ENCODE peak calls at places on chromosomes 7 and 10, in eight cellular contexts. A, K, Y, Q, E, B, D and F are unnamed samples.

GRCh38 chr7:147412782-147413186 is 1177.8 kb upstream of the C7orf33 start:
- DNase-seq in K (no peak), B (no peak), D (no peak), Q (no peak), A (no peak), Y (no peak), E (no peak), F (peak)

GRCh38 chr10:10209152-10209551 is 808.5 kb upstream of the CELF2 start:
- DNase-seq in D (peak), K (no peak), A (no peak), Y (no peak), E (no peak), Q (peak), B (no peak), F (peak)

GRCh38 chr7:151125459-151125834 is 39.2 kb downstream of the AGAP3 start:
- DNase-seq in B (no peak), Y (no peak), A (peak), E (peak), K (no peak), D (peak), Q (no peak), F (no peak)

GRCh38 chr7:156384706-156385105 is 255.9 kb upstream of the RNF32 start:
- DNase-seq in A (no peak), Q (no peak), K (no peak), B (no peak), E (no peak), Y (no peak), D (no peak), F (no peak)

GRCh38 chr7:28903779-28904538 is 54.2 kb downstream of the TRIL start:
- DNase-seq in Q (no peak), A (no peak), Y (no peak), E (no peak), K (no peak), D (no peak), B (no peak), F (no peak)

GRCh38 chr7:45584261-45585210 is 10.4 kb downstream of the ADCY1 start:
- DNase-seq in D (no peak), Y (no peak), E (no peak), A (no peak), Q (no peak), B (no peak), K (no peak), F (no peak)

GRCh38 chr7:88226886-88227516 is 7.2 kb upstream of the SRI start:
- DNase-seq in Y (no peak), D (peak), E (no peak), Q (no peak), A (peak), K (no peak), B (no peak), F (peak)

GRCh38 chr10:85645851-85646250 is 720.7 kb downstream of the GRID1 start:
- DNase-seq in K (no peak), Q (no peak), B (no peak), D (no peak), Y (no peak), E (no peak), A (no peak), F (no peak)

GRCh38 chr7:45642044-45642443 is 67.9 kb downstream of the ADCY1 start:
- DNase-seq in Y (no peak), D (no peak), A (no peak), Q (no peak), B (no peak), E (no peak), K (no peak), F (no peak)

GRCh38 chr7:130973637-130974036 is 239.6 kb upstream of the KLF14 start:
- DNase-seq in E (no peak), B (no peak), D (no peak), A (no peak), Y (no peak), Q (no peak), K (no peak), F (no peak)

GRCh38 chr7:94266278-94266677 is 128.4 kb upstream of the COL1A2 start:
- DNase-seq in A (no peak), B (no peak), D (no peak), Y (no peak), E (no peak), K (no peak), Q (no peak), F (peak)

GRCh38 chr7:120725376-120726039 is 132.4 kb downstream of the TSPAN12 start:
- DNase-seq in D (no peak), B (peak), A (peak), Y (no peak), E (no peak), K (no peak), Q (peak), F (peak)

GRCh38 chr7:102990642-102991041 is 77.8 kb downstream of the LRRC17 start:
- DNase-seq in D (no peak), Q (no peak), E (no peak), A (no peak), K (no peak), B (no peak), Y (no peak), F (no peak)

GRCh38 chr7:34260282-34260681 is 354.9 kb downstream of the BMPER start:
- DNase-seq in B (no peak), E (no peak), A (no peak), D (no peak), Q (no peak), K (no peak), Y (no peak), F (peak)

GRCh38 chr10:56605043-56605442 is 244.0 kb upstream of the ZWINT start:
- DNase-seq in Y (no peak), E (no peak), Q (no peak), K (no peak), A (no peak), D (no peak), B (no peak), F (no peak)

GRCh38 chr7:131778601-131779000 is 222.2 kb upstream of the PODXL start:
- DNase-seq in Y (no peak), B (no peak), D (no peak), E (no peak), A (no peak), K (no peak), Q (no peak), F (no peak)

GRCh38 chr7:144407266-144407931 is 3.9 kb upstream of the NOBOX start:
- DNase-seq in Q (no peak), K (no peak), B (no peak), E (no peak), D (no peak), Y (no peak), A (no peak), F (no peak)

GRCh38 chr7:3399858-3400257 is 98.8 kb downstream of the SDK1 start:
- DNase-seq in K (no peak), E (no peak), A (peak), Q (no peak), B (peak), D (peak), Y (no peak), F (peak)

GRCh38 chr7:151626422-151627115 is 106.9 kb upstream of the RHEB start:
- DNase-seq in D (peak), Y (no peak), A (peak), Q (no peak), K (peak), B (peak), E (peak), F (peak)

GRCh38 chr7:87075671-87076404 is 16.4 kb upstream of the ELAPOR2 start:
- DNase-seq in E (no peak), Y (no peak), K (no peak), A (no peak), B (no peak), D (no peak), Q (no peak), F (no peak)

GRCh38 chr10:96043895-96044580 is 655 bp downstream of the CCNJ start:
- DNase-seq in D (peak), K (peak), Q (no peak), E (peak), B (peak), Y (peak), A (peak), F (peak)

GRCh38 chr7:41803569-41803968 is 100.7 kb upstream of the INHBA start:
- DNase-seq in Y (no peak), E (no peak), K (no peak), D (no peak), Q (no peak), A (no peak), B (no peak), F (no peak)

GRCh38 chr7:49424109-49424508 is 349.3 kb upstream of the VWC2 start:
- DNase-seq in D (no peak), Y (no peak), B (no peak), K (no peak), Q (no peak), A (no peak), E (no peak), F (no peak)

GRCh38 chr10:2985729-2986232 is 81.6 kb upstream of the PFKP start:
- DNase-seq in E (no peak), A (peak), B (no peak), Y (no peak), K (no peak), Q (no peak), D (peak), F (peak)

GRCh38 chr7:137003071-137003470 is 134.6 kb downstream of the CHRM2 start:
- DNase-seq in E (no peak), B (no peak), D (no peak), A (no peak), Q (no peak), Y (no peak), K (no peak), F (no peak)

GRCh38 chr7:112266595-112267270 is 60.2 kb downstream of the ZNF277 start:
- DNase-seq in K (no peak), D (no peak), Y (no peak), Q (no peak), E (no peak), A (no peak), B (peak), F (peak)

GRCh38 chr7:68362745-68363518 is 1235.3 kb upstream of the AUTS2 start:
- DNase-seq in Q (no peak), A (no peak), K (no peak), B (no peak), Y (no peak), D (no peak), E (no peak), F (no peak)

GRCh38 chr10:69952801-69953200 is 99.8 kb upstream of the MACROH2A2 start:
- DNase-seq in A (no peak), E (no peak), Y (no peak), D (no peak), B (no peak), K (no peak), Q (no peak), F (peak)

GRCh38 chr7:699260-700170 is 27.0 kb upstream of the DNAAF5 start:
- DNase-seq in D (no peak), E (no peak), A (peak), B (no peak), K (no peak), Y (no peak), Q (no peak), F (no peak)

GRCh38 chr7:48411619-48412018 is 240.4 kb downstream of the ABCA13 start:
- DNase-seq in B (no peak), A (no peak), Y (no peak), E (no peak), D (no peak), K (no peak), Q (no peak), F (no peak)

GRCh38 chr7:1422512-1423265 is 36.6 kb downstream of the MICALL2 start:
- DNase-seq in D (no peak), A (no peak), Y (no peak), E (no peak), B (no peak), Q (no peak), K (no peak), F (no peak)

GRCh38 chr10:11113156-11113555 is 95.5 kb downstream of the CELF2 start:
- DNase-seq in B (no peak), A (peak), E (no peak), D (no peak), Y (no peak), Q (no peak), K (peak), F (no peak)